ENCODE peak calls at places on chromosomes 11 and 22, in nine cellular contexts. One of them, this sample, is unnamed.
A peak's percentile ranks its signal among the peaks of the same experiment; 100 is the strongest.

GRCh38 chr11:63574856-63575602 is 11.8 kb upstream of the PLAAT2 start:
- DNase-seq in psoas muscle: peak; percentile 56
- DNase-seq in A549: no peak
- DNase-seq in pancreas: no peak
- DNase-seq in PC-9: no peak
- DNase-seq in Caco-2: peak; percentile 79
- DNase-seq in astrocyte: no peak
- DNase-seq in tibial artery: peak; percentile 68
- DNase-seq in lower lobe of right lung: no peak
- DNase-seq in this sample: peak; percentile 49

GRCh38 chr11:79092791-79093313 is 348.0 kb downstream of the TENM4 start:
- DNase-seq in astrocyte: peak; percentile 100
- DNase-seq in lower lobe of right lung: no peak
- DNase-seq in A549: peak; percentile 67
- DNase-seq in tibial artery: no peak
- DNase-seq in pancreas: peak; percentile 37
- DNase-seq in psoas muscle: peak; percentile 23
- DNase-seq in Caco-2: no peak
- DNase-seq in PC-9: peak; percentile 67
- DNase-seq in this sample: no peak

GRCh38 chr22:35534091-35534490 is 6.5 kb upstream of the RASD2 start:
- DNase-seq in psoas muscle: no peak
- DNase-seq in astrocyte: no peak
- DNase-seq in A549: no peak
- DNase-seq in Caco-2: no peak
- DNase-seq in lower lobe of right lung: no peak
- DNase-seq in tibial artery: no peak
- DNase-seq in PC-9: no peak
- DNase-seq in pancreas: no peak
- DNase-seq in this sample: no peak

GRCh38 chr11:122791411-122791810 is 46.9 kb upstream of the CRTAM start:
- DNase-seq in lower lobe of right lung: no peak
- DNase-seq in astrocyte: no peak
- DNase-seq in tibial artery: no peak
- DNase-seq in A549: no peak
- DNase-seq in pancreas: no peak
- DNase-seq in Caco-2: no peak
- DNase-seq in PC-9: peak; percentile 56
- DNase-seq in psoas muscle: no peak
- DNase-seq in this sample: no peak

GRCh38 chr11:76810151-76810853 is 27.1 kb downstream of the TSKU start:
- DNase-seq in astrocyte: no peak
- DNase-seq in A549: peak; percentile 50
- DNase-seq in Caco-2: peak; percentile 33
- DNase-seq in lower lobe of right lung: no peak
- DNase-seq in PC-9: no peak
- DNase-seq in psoas muscle: no peak
- DNase-seq in tibial artery: no peak
- DNase-seq in pancreas: no peak
- DNase-seq in this sample: no peak

GRCh38 chr11:13297917-13298356 is 20.3 kb downstream of the BMAL1 start:
- DNase-seq in tibial artery: no peak
- DNase-seq in A549: no peak
- DNase-seq in astrocyte: no peak
- DNase-seq in Caco-2: no peak
- DNase-seq in PC-9: no peak
- DNase-seq in lower lobe of right lung: peak; percentile 74
- DNase-seq in pancreas: no peak
- DNase-seq in psoas muscle: no peak
- DNase-seq in this sample: no peak

GRCh38 chr11:88631497-88631896 is 294.0 kb upstream of the CTSC start:
- DNase-seq in PC-9: no peak
- DNase-seq in pancreas: no peak
- DNase-seq in lower lobe of right lung: no peak
- DNase-seq in Caco-2: no peak
- DNase-seq in A549: no peak
- DNase-seq in psoas muscle: no peak
- DNase-seq in astrocyte: peak; percentile 20
- DNase-seq in tibial artery: no peak
- DNase-seq in this sample: no peak

GRCh38 chr11:114319716-114320328 is 23.6 kb downstream of the NNMT start:
- DNase-seq in Caco-2: no peak
- DNase-seq in astrocyte: no peak
- DNase-seq in lower lobe of right lung: no peak
- DNase-seq in PC-9: no peak
- DNase-seq in pancreas: no peak
- DNase-seq in A549: no peak
- DNase-seq in psoas muscle: no peak
- DNase-seq in tibial artery: no peak
- DNase-seq in this sample: no peak

GRCh38 chr11:126214446-126215240 is 3.1 kb downstream of the FAM118B start:
- DNase-seq in lower lobe of right lung: no peak
- DNase-seq in A549: peak; percentile 23
- DNase-seq in tibial artery: no peak
- DNase-seq in astrocyte: no peak
- DNase-seq in psoas muscle: no peak
- DNase-seq in Caco-2: no peak
- DNase-seq in PC-9: no peak
- DNase-seq in pancreas: no peak
- DNase-seq in this sample: no peak

GRCh38 chr11:122670131-122670530 is 14.6 kb downstream of the UBASH3B start:
- DNase-seq in astrocyte: no peak
- DNase-seq in Caco-2: no peak
- DNase-seq in pancreas: no peak
- DNase-seq in A549: no peak
- DNase-seq in tibial artery: no peak
- DNase-seq in PC-9: no peak
- DNase-seq in lower lobe of right lung: no peak
- DNase-seq in psoas muscle: no peak
- DNase-seq in this sample: no peak

GRCh38 chr11:12680246-12680939 is 6.2 kb downstream of the TEAD1 start:
- DNase-seq in astrocyte: peak; percentile 94
- DNase-seq in A549: peak; percentile 92
- DNase-seq in psoas muscle: peak; percentile 79
- DNase-seq in lower lobe of right lung: peak; percentile 88
- DNase-seq in PC-9: peak; percentile 75
- DNase-seq in Caco-2: no peak
- DNase-seq in tibial artery: peak; percentile 79
- DNase-seq in pancreas: peak; percentile 90
- DNase-seq in this sample: peak; percentile 93

GRCh38 chr22:42959472-42960145 is 55.3 kb downstream of the PACSIN2 start:
- DNase-seq in lower lobe of right lung: no peak
- DNase-seq in A549: peak; percentile 79
- DNase-seq in PC-9: peak; percentile 90
- DNase-seq in tibial artery: peak; percentile 72
- DNase-seq in pancreas: peak; percentile 78
- DNase-seq in psoas muscle: peak; percentile 51
- DNase-seq in Caco-2: peak; percentile 80
- DNase-seq in astrocyte: peak; percentile 89
- DNase-seq in this sample: peak; percentile 53

GRCh38 chr22:42957544-42957943 is 57.4 kb downstream of the PACSIN2 start:
- DNase-seq in tibial artery: no peak
- DNase-seq in pancreas: no peak
- DNase-seq in astrocyte: no peak
- DNase-seq in PC-9: no peak
- DNase-seq in Caco-2: no peak
- DNase-seq in psoas muscle: no peak
- DNase-seq in A549: no peak
- DNase-seq in lower lobe of right lung: no peak
- DNase-seq in this sample: no peak

GRCh38 chr22:42957958-42958357 is 57.0 kb downstream of the PACSIN2 start:
- DNase-seq in tibial artery: no peak
- DNase-seq in lower lobe of right lung: no peak
- DNase-seq in A549: no peak
- DNase-seq in astrocyte: no peak
- DNase-seq in PC-9: no peak
- DNase-seq in psoas muscle: no peak
- DNase-seq in pancreas: no peak
- DNase-seq in Caco-2: no peak
- DNase-seq in this sample: no peak

GRCh38 chr22:42960146-42960509 is 54.8 kb downstream of the PACSIN2 start:
- DNase-seq in Caco-2: no peak
- DNase-seq in lower lobe of right lung: no peak
- DNase-seq in astrocyte: no peak
- DNase-seq in PC-9: no peak
- DNase-seq in tibial artery: no peak
- DNase-seq in psoas muscle: no peak
- DNase-seq in A549: no peak
- DNase-seq in pancreas: no peak
- DNase-seq in this sample: peak; percentile 43

DNA sequence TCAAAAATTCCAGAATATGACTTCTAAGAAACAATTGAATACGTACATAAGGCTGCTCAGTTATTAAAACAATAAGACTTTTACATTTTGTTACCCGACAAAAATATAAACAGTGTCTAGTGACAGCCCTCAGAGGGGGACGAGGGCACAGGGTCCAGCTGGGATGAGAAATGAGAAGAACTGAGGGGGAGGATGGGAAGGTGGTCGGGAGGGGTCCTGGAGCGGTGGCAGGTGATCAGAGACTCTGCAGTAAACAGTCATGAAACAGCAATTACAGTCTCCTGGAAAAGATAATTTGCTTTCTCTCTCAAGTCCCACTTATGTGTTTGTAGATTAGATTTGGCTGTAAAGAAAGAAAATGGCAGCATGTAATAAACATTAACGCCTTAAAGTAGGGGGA is 56.0 kb downstream of the PACSIN2 start:
- DNase-seq in Caco-2: no peak
- DNase-seq in PC-9: no peak
- DNase-seq in tibial artery: no peak
- DNase-seq in pancreas: no peak
- DNase-seq in lower lobe of right lung: no peak
- DNase-seq in A549: no peak
- DNase-seq in astrocyte: no peak
- DNase-seq in psoas muscle: no peak
- DNase-seq in this sample: no peak
- H3K4me1 ChIP-seq in Caco-2: peaks cover 48% of the 10 kb centered on the region
- H3K4me1 ChIP-seq in PC-9: peaks cover 54% of the 10 kb centered on the region
- H3K4me1 ChIP-seq in tibial artery: peaks cover 87% of the 10 kb centered on the region
- H3K4me1 ChIP-seq in pancreas: peaks cover 34% of the 10 kb centered on the region
- H3K4me1 ChIP-seq in lower lobe of right lung: peaks cover 67% of the 10 kb centered on the region
- H3K4me1 ChIP-seq in A549: peaks cover 65% of the 10 kb centered on the region
- H3K4me1 ChIP-seq in astrocyte: peaks cover 16% of the 10 kb centered on the region
- H3K4me1 ChIP-seq in psoas muscle: peaks cover 35% of the 10 kb centered on the region
- H3K4me1 ChIP-seq in this sample: peaks cover 12% of the 10 kb centered on the region

DNA sequence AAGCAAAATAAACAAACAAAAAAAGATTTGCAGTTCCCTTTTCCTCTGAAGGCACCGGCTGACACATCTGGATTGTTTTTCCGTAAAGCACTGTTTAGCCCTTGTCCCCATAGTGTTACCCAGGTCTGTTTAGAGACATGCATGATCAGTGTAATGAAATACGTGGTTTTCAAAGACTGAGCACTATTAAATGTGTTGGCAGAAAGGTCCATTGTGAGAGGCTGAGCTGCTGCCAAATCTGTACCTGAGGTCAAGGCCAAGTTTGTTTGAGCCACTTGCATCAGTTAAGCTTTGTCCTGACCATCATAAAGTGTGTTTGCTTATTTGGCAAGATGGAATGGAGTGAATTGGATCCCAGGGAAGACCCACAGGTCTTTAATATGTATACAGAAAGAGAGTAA is 26.3 kb downstream of the CTR9 start:
- DNase-seq in pancreas: no peak
- DNase-seq in tibial artery: no peak
- DNase-seq in astrocyte: no peak
- DNase-seq in A549: no peak
- DNase-seq in lower lobe of right lung: no peak
- DNase-seq in psoas muscle: no peak
- DNase-seq in Caco-2: no peak
- DNase-seq in PC-9: no peak
- DNase-seq in this sample: no peak
- H3K4me3 ChIP-seq in pancreas: no peak overlapping the region
- H3K4me3 ChIP-seq in tibial artery: no peak overlapping the region
- H3K4me3 ChIP-seq in astrocyte: no peak overlapping the region
- H3K4me3 ChIP-seq in A549: no peak overlapping the region
- H3K4me3 ChIP-seq in lower lobe of right lung: no peak overlapping the region
- H3K4me3 ChIP-seq in psoas muscle: no peak overlapping the region
- H3K4me3 ChIP-seq in Caco-2: no peak overlapping the region
- H3K4me3 ChIP-seq in PC-9: no peak overlapping the region
- H3K4me3 ChIP-seq in this sample: no peak overlapping the region

DNA sequence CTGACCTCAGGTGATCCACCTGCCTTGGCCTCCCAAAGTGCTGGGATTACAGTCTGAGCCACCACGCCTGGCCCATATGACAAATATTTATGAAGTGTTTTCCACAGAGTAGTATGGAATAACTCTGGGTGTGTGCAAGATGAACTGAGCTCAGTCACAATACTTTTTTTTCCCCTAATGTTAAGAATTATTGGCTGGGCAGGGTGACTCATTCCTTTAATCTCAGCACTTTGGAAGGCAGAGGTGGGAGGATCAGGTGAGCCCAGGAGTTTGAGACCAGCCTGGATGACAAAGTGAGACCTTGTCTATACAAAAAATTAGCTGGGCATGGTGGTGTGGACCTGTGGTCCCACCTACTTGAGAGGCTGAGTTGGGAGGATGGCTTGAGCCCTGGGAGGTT is 6.4 kb downstream of the PTPRJ start:
- DNase-seq in pancreas: no peak
- DNase-seq in Caco-2: no peak
- DNase-seq in tibial artery: no peak
- DNase-seq in A549: no peak
- DNase-seq in PC-9: peak; percentile 87
- DNase-seq in astrocyte: no peak
- DNase-seq in lower lobe of right lung: no peak
- DNase-seq in psoas muscle: no peak
- DNase-seq in this sample: no peak
- H3K4me1 ChIP-seq in pancreas: peaks cover 9% of the 10 kb centered on the region
- H3K4me1 ChIP-seq in Caco-2: peaks cover 24% of the 10 kb centered on the region
- H3K4me1 ChIP-seq in tibial artery: peaks cover 16% of the 10 kb centered on the region
- H3K4me1 ChIP-seq in A549: peaks cover 90% of the 10 kb centered on the region
- H3K4me1 ChIP-seq in PC-9: peaks cover 79% of the 10 kb centered on the region
- H3K4me1 ChIP-seq in astrocyte: peaks cover 31% of the 10 kb centered on the region
- H3K4me1 ChIP-seq in lower lobe of right lung: peaks cover 68% of the 10 kb centered on the region
- H3K4me1 ChIP-seq in psoas muscle: peaks cover 14% of the 10 kb centered on the region
- H3K4me1 ChIP-seq in this sample: no peaks in the 10 kb centered on the region

GRCh38 chr11:101127348-101127698 is 2.3 kb downstream of the PGR start:
- DNase-seq in pancreas: peak; percentile 15
- DNase-seq in PC-9: no peak
- DNase-seq in Caco-2: peak; percentile 45
- DNase-seq in A549: no peak
- DNase-seq in lower lobe of right lung: peak; percentile 48
- DNase-seq in astrocyte: no peak
- DNase-seq in tibial artery: peak; percentile 20
- DNase-seq in psoas muscle: peak; percentile 29
- DNase-seq in this sample: peak; percentile 77

GRCh38 chr11:101127699-101128570 is 1.7 kb downstream of the PGR start:
- DNase-seq in PC-9: no peak
- DNase-seq in pancreas: no peak
- DNase-seq in lower lobe of right lung: peak; percentile 45
- DNase-seq in A549: no peak
- DNase-seq in Caco-2: peak; percentile 47
- DNase-seq in psoas muscle: peak; percentile 19
- DNase-seq in astrocyte: no peak
- DNase-seq in tibial artery: peak; percentile 47
- DNase-seq in this sample: peak; percentile 83

GRCh38 chr11:101126551-101127347 is 2.9 kb downstream of the PGR start:
- DNase-seq in lower lobe of right lung: no peak
- DNase-seq in Caco-2: no peak
- DNase-seq in pancreas: no peak
- DNase-seq in psoas muscle: peak; percentile 21
- DNase-seq in astrocyte: no peak
- DNase-seq in PC-9: no peak
- DNase-seq in tibial artery: peak; percentile 68
- DNase-seq in A549: no peak
- DNase-seq in this sample: peak; percentile 62

GRCh38 chr11:101128571-101129202 is 926 bp downstream of the PGR start:
- DNase-seq in tibial artery: peak; percentile 24
- DNase-seq in PC-9: no peak
- DNase-seq in A549: no peak
- DNase-seq in lower lobe of right lung: peak; percentile 44
- DNase-seq in astrocyte: no peak
- DNase-seq in psoas muscle: peak; percentile 16
- DNase-seq in Caco-2: no peak
- DNase-seq in pancreas: peak; percentile 13
- DNase-seq in this sample: peak; percentile 57

GRCh38 chr11:101129203-101129943 is at the start of gene PGR:
- DNase-seq in A549: no peak
- DNase-seq in astrocyte: no peak
- DNase-seq in tibial artery: peak; percentile 69
- DNase-seq in pancreas: peak; percentile 15
- DNase-seq in lower lobe of right lung: peak; percentile 49
- DNase-seq in Caco-2: peak; percentile 46
- DNase-seq in PC-9: no peak
- DNase-seq in psoas muscle: peak; percentile 14
- DNase-seq in this sample: peak; percentile 87
- H3K4me3 ChIP-seq in A549: peak within 1 kb of the TSS; percentile 18
- H3K4me3 ChIP-seq in astrocyte: no peak within 1 kb of the TSS
- H3K4me3 ChIP-seq in tibial artery: peak within 1 kb of the TSS; percentile 78
- H3K4me3 ChIP-seq in pancreas: peak within 1 kb of the TSS; percentile 48
- H3K4me3 ChIP-seq in lower lobe of right lung: peak within 1 kb of the TSS; percentile 58
- H3K4me3 ChIP-seq in Caco-2: no peak within 1 kb of the TSS
- H3K4me3 ChIP-seq in PC-9: no peak within 1 kb of the TSS
- H3K4me3 ChIP-seq in psoas muscle: peak within 1 kb of the TSS; percentile 64
- H3K4me3 ChIP-seq in this sample: peak within 1 kb of the TSS; percentile 81